ENCODE peak calls at places on chromosome 18, in five cellular contexts. V is IMR-90, I is upper lobe of right lung, H is OCI-LY7, C is AG04449. O is an unnamed sample.

GRCh38 chr18:3329871-3330270 is 67.9 kb downstream of the MYL12B start:
- DNase-seq in V (no peak), I (no peak), H (no peak), C (no peak), O (no peak)

GRCh38 chr18:42412281-42412680 is 457.2 kb downstream of the PIK3C3 start:
- DNase-seq in I (no peak), V (no peak), H (no peak), C (no peak), O (no peak)

GRCh38 chr18:6571239-6571602 is 156.5 kb upstream of the L3MBTL4 start:
- DNase-seq in H (no peak), I (no peak), V (no peak), C (no peak), O (no peak)

GRCh38 chr18:2050016-2050415 is 521.3 kb downstream of the METTL4 start:
- DNase-seq in I (no peak), C (no peak), H (no peak), V (no peak), O (peak; percentile 31)

GRCh38 chr18:39199231-39199855 is 1633.7 kb upstream of the CELF4 start:
- DNase-seq in H (no peak), C (no peak), I (no peak), V (no peak), O (no peak)

GRCh38 chr18:48902856-48903601 is 47.7 kb downstream of the SMAD7 start:
- DNase-seq in H (no peak), I (no peak), C (no peak), V (peak; percentile 34), O (no peak)

GRCh38 chr18:2827076-2827475 is 19.7 kb upstream of the EMILIN2 start:
- DNase-seq in C (no peak), I (no peak), H (no peak), V (no peak), O (no peak)

GRCh38 chr18:59918320-59918755 is 18.5 kb downstream of the PMAIP1 start:
- DNase-seq in I (peak; percentile 78), C (no peak), H (peak; percentile 41), V (peak; percentile 61), O (peak; percentile 89)

GRCh38 chr18:45449761-45450227 is 165.5 kb upstream of the SLC14A2 start:
- DNase-seq in C (no peak), I (no peak), H (no peak), V (no peak), O (no peak)

GRCh38 chr18:38369772-38370690 is 804.4 kb upstream of the CELF4 start:
- DNase-seq in H (no peak), C (no peak), V (no peak), I (no peak), O (peak; percentile 23)

GRCh38 chr18:23077493-23078256 is 57.6 kb upstream of the CABLES1 start:
- DNase-seq in V (no peak), C (no peak), I (no peak), H (peak; percentile 47), O (peak; percentile 30)

GRCh38 chr18:63439334-63439733 is 17.1 kb upstream of the VPS4B start:
- DNase-seq in C (no peak), I (no peak), H (peak; percentile 45), V (peak; percentile 70), O (peak; percentile 78)

GRCh38 chr18:56489901-56490300 is 148.5 kb downstream of the TXNL1 start:
- DNase-seq in I (no peak), V (no peak), C (no peak), H (no peak), O (no peak)

GRCh38 chr18:9792565-9793226 is 84.6 kb downstream of the RAB31 start:
- DNase-seq in H (peak; percentile 27), V (no peak), I (no peak), C (no peak), O (no peak)

GRCh38 chr18:50158866-50159653 is 35.9 kb downstream of the MYO5B start:
- DNase-seq in C (no peak), I (no peak), H (no peak), V (no peak), O (peak; percentile 90)

GRCh38 chr18:66439207-66439606 is 164.7 kb downstream of the CDH19 start:
- DNase-seq in V (no peak), C (no peak), H (no peak), I (no peak), O (no peak)

GRCh38 chr18:66439670-66440069 is 164.2 kb downstream of the CDH19 start:
- DNase-seq in C (no peak), V (no peak), H (no peak), I (no peak), O (no peak)

GRCh38 chr18:66440433-66440832 is 163.5 kb downstream of the CDH19 start:
- DNase-seq in I (no peak), H (no peak), V (no peak), C (no peak), O (no peak)
- H3K4me3 ChIP-seq in I (no peak overlapping the region), H (no peak overlapping the region), V (no peak overlapping the region), C (no peak overlapping the region), O (no peak overlapping the region)

GRCh38 chr18:21632393-21632792 is 20.3 kb downstream of the SNRPD1 start:
- DNase-seq in I (no peak), H (no peak), V (no peak), C (no peak), O (no peak)
- TF ChIP-seq CTCF in I (no peak), H (peak; percentile 27), V (no peak), C (no peak), O (no peak)

GRCh38 chr18:8745355-8746014 is 40.1 kb downstream of the MTCL1 start:
- DNase-seq in C (peak; percentile 46), V (peak; percentile 90), I (no peak), H (peak; percentile 83), O (no peak)

GRCh38 chr18:8744656-8745055 is 39.3 kb downstream of the MTCL1 start:
- DNase-seq in V (peak; percentile 42), H (peak; percentile 95), C (no peak), I (no peak), O (no peak)

GRCh38 chr18:8744038-8744437 is 38.7 kb downstream of the MTCL1 start:
- DNase-seq in V (no peak), I (no peak), C (no peak), H (peak; percentile 65), O (no peak)

GRCh38 chr18:8749492-8749891 is 44.1 kb downstream of the MTCL1 start:
- DNase-seq in H (no peak), V (no peak), C (no peak), I (no peak), O (no peak)

GRCh38 chr18:8747440-8747937 is 42.1 kb downstream of the MTCL1 start:
- DNase-seq in I (no peak), H (no peak), C (peak; percentile 97), V (peak; percentile 96), O (peak; percentile 50)
- H3K4me3 ChIP-seq in I (no peak overlapping the region), H (no peak overlapping the region), C (no peak overlapping the region), V (no peak overlapping the region), O (no peak overlapping the region)

GRCh38 chr18:77899972-77900754 is 650.5 kb downstream of the GALR1 start:
- DNase-seq in C (no peak), H (no peak), I (no peak), V (no peak), O (peak; percentile 40)
- TF ChIP-seq CTCF in C (peak; percentile 56), H (no peak), I (peak; percentile 67), V (peak; percentile 71), O (peak; percentile 42)

DNA sequence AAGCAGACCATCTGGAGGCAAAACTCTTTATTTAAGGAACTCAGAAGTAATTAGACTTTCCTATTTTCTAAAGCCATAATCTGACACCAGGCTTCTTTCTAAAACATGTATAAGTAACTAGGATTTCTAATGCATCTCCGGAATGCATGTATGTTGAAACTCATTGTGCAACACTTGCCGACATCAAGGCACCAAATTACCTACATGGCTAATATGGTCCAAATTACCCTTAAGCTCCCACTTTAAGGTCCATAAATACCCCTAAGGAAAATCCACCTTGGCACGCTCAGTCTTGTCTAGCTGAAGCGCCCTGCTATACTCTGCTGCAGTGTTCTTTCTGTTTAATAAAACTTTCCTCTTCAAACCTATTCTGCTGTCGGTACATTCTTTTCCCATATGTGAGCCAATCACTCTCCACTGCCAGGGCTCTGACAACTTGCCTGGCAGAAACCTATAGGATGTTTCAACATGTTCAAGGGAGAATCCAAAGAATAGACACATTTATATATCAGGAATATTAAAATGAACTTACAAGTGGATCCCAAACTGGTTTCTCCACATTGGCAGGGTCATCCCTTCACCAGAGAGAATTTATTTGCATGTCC is 171.9 kb downstream of the GALNT1 start:
- DNase-seq in C (no peak), V (no peak), H (no peak), I (no peak), O (peak; percentile 84)
- H3K4me3 ChIP-seq in C (no peak overlapping the region), V (no peak overlapping the region), H (no peak overlapping the region), I (no peak overlapping the region), O (peak overlapping the region; percentile 1)

GRCh38 chr18:47531759-47532158 is 280.3 kb upstream of the SKOR2 start:
- DNase-seq in H (no peak), V (no peak), I (no peak), C (no peak), O (no peak)
- TF ChIP-seq CTCF in H (peak; percentile 13), V (no peak), I (peak; percentile 5), C (no peak), O (no peak)

DNA sequence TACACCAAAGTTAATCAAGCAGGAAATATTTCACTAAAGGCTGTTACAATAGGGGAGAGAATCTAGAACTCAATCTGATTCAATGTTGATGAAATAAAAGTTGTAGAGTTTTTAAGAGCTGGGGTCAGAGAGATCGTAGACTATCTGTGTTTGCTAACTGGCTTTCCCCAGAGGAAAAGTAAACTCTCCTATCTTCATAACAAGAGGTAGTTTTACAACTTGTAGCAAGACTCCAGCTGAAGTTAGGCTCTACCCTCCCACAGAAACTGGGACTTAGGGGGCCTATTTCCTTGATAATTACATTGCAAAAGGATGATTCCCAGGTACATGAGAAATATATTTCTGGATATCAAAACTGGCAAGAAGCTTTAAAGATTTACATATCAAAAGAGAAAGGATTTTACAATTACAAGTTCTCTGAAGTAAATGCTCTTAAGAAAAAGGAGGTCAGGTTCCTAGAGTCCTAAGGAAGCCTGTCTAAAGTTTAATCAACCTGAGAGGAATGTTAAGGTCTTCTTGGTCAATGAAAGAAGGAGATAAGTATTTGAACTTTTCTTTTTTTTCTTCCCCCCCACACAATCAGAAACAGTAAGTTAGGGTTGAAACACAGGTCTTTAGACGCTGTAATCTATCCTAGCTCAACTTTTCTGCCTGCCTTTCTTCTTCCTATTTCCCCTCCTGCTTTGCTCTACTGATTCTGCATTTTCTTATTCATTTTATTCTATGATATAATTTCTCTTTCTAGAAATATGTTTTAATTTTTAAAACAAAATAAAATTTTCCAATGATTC is 692.2 kb upstream of the LINC00305 start:
- DNase-seq in I (no peak), V (no peak), H (no peak), C (no peak), O (no peak)
- H3K4me3 ChIP-seq in I (no peak overlapping the region), V (no peak overlapping the region), H (no peak overlapping the region), C (no peak overlapping the region), O (no peak overlapping the region)